ENCODE peak calls at places on chromosome 11, in five cellular contexts. O is neural progenitor cell, S is endodermal cell, Z is cardiac fibroblast, J is Peyer's patch. W is an unnamed sample.

GRCh38 chr11:95044010-95044409 is 5.2 kb upstream of the KDM4F start:
- DNase-seq in Z (no peak), J (no peak), O (no peak), S (no peak), W (peak; percentile 51)

GRCh38 chr11:61516675-61517516 is 8.3 kb downstream of the LRRC10B start:
- DNase-seq in S (peak; percentile 88), O (peak; percentile 87), J (no peak), Z (peak; percentile 28), W (peak; percentile 42)

GRCh38 chr11:78149646-78150045 is 10.2 kb upstream of the ALG8 start:
- DNase-seq in S (no peak), O (no peak), Z (peak; percentile 85), J (no peak), W (peak; percentile 66)

GRCh38 chr11:86742436-86742805 is 57.9 kb upstream of the PRSS23 start:
- DNase-seq in Z (no peak), O (no peak), S (no peak), J (no peak), W (no peak)

GRCh38 chr11:8297781-8298440 is 34.2 kb upstream of the LMO1 start:
- DNase-seq in S (peak; percentile 11), O (no peak), Z (no peak), J (peak; percentile 24), W (no peak)

GRCh38 chr11:985435-985834 is 51.1 kb downstream of the MUC6 start:
- DNase-seq in J (no peak), S (no peak), O (no peak), Z (no peak), W (no peak)

GRCh38 chr11:3146612-3147256 is 18.4 kb downstream of the OSBPL5 start:
- DNase-seq in J (no peak), O (no peak), Z (peak; percentile 48), S (no peak), W (peak; percentile 74)

GRCh38 chr11:31531293-31531692 is 21.7 kb downstream of the ELP4 start:
- DNase-seq in O (no peak), Z (no peak), J (no peak), S (no peak), W (no peak)

GRCh38 chr11:65555693-65556231 is 2.4 kb downstream of the LTBP3 start:
- DNase-seq in Z (peak; percentile 82), J (peak; percentile 65), O (no peak), S (no peak), W (peak; percentile 80)

GRCh38 chr11:69102732-69103615 is 52.8 kb upstream of the SMIM38 start:
- DNase-seq in Z (no peak), S (peak; percentile 78), J (no peak), O (peak; percentile 64), W (no peak)

GRCh38 chr11:12289667-12290476 is 87.5 kb upstream of the PARVA start:
- DNase-seq in S (no peak), J (no peak), O (no peak), Z (no peak), W (no peak)

GRCh38 chr11:125091247-125091876 is 20.1 kb downstream of the TMEM218 start:
- DNase-seq in O (peak; percentile 89), Z (peak; percentile 86), S (peak; percentile 87), J (no peak), W (peak; percentile 78)

GRCh38 chr11:1158681-1159525 is 1.1 kb downstream of the MUC5AC start:
- DNase-seq in J (peak; percentile 19), S (peak; percentile 36), Z (no peak), O (no peak), W (no peak)

GRCh38 chr11:37230865-37231264 is 632.8 kb upstream of the RAG2 start:
- DNase-seq in O (no peak), S (no peak), Z (no peak), J (no peak), W (no peak)
- TF ChIP-seq CTCF in O (peak; percentile 36), S (peak; percentile 71), Z (no peak), J (no peak), W (no peak)

GRCh38 chr11:43573233-43573632 is 107.3 kb upstream of the HSD17B12 start:
- DNase-seq in J (no peak), S (peak; percentile 84), O (peak; percentile 79), Z (peak; percentile 19), W (no peak)
- TF ChIP-seq CTCF in J (no peak), S (peak; percentile 89), O (peak; percentile 84), Z (peak; percentile 73), W (peak; percentile 49)

GRCh38 chr11:63274776-63275175 is 31.4 kb upstream of the SLC22A25 start:
- DNase-seq in S (no peak), Z (no peak), O (no peak), J (no peak), W (no peak)

GRCh38 chr11:63282579-63282978 is 39.2 kb upstream of the SLC22A25 start:
- DNase-seq in O (no peak), J (no peak), S (no peak), Z (no peak), W (no peak)

GRCh38 chr11:63280920-63281319 is 37.5 kb upstream of the SLC22A25 start:
- DNase-seq in O (no peak), J (no peak), S (no peak), Z (no peak), W (no peak)

GRCh38 chr11:63273685-63274084 is 30.3 kb upstream of the SLC22A25 start:
- DNase-seq in J (no peak), O (no peak), S (no peak), Z (no peak), W (no peak)

GRCh38 chr11:63277345-63277943 is 34.0 kb upstream of the SLC22A25 start:
- DNase-seq in J (no peak), O (no peak), Z (no peak), S (no peak), W (no peak)
- TF ChIP-seq CTCF in J (no peak), O (no peak), Z (peak; percentile 3), S (peak; percentile 36), W (no peak)

DNA sequence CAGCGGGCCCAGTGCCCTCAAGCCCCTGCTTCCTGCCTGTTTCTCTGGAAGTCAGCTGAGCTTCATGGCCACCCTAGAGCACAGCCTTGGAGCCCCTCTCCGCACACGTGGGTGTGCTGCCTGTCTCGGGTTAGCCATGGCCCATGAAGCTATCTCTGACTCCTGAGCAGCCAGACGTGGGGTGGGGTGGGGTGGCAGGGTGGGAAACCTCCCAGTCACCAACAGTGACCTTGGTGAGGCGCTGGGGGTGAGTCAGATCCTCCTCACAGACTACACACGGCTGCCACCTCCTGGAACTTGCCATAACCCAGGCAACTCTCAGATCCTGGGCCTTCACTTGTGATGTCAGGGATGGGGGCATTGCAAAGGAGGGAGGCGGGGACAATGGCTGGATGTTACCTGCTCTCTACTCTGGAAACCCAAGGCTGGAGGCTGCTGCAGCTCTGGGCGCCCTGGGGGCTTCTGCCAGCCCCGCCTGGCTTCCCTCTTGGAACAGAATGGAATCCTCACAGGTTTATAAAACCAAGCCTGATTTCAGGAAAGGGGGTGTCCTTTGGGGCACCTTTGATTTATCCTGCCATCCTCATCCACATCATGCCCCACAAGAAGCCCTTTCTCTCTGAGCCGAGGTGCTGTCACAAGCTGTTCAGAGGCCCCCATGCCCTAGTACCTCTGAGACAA is 88.4 kb downstream of the SNX19 start:
- DNase-seq in J (peak; percentile 56), Z (peak; percentile 88), O (peak; percentile 77), S (peak; percentile 95), W (peak; percentile 81)
- TF ChIP-seq CTCF in J (no peak), Z (peak; percentile 84), O (peak; percentile 59), S (peak; percentile 82), W (peak; percentile 71)

DNA sequence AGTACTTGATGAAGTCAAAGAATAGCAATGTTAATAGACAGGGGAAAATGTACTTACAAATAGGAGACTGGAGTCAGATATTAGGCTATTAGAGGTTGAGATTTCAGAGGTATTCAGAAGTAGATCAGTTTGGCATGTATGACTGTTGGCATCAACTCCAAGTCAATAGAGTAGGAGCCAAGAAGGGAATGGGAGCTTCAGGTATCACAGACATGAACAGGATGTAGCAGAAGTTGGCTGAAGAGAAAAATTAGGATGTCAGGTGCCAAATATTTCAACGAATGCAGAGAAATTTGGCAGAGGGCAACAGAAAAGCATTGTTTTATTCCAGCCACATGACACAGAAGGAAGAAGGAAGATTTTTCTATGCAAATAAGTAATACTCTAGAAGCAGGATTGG is 69.7 kb downstream of the GLYATL1 start:
- DNase-seq in S (no peak), O (no peak), J (no peak), Z (no peak), W (no peak)
- TF ChIP-seq CTCF in S (no peak), O (no peak), J (no peak), Z (no peak), W (no peak)

DNA sequence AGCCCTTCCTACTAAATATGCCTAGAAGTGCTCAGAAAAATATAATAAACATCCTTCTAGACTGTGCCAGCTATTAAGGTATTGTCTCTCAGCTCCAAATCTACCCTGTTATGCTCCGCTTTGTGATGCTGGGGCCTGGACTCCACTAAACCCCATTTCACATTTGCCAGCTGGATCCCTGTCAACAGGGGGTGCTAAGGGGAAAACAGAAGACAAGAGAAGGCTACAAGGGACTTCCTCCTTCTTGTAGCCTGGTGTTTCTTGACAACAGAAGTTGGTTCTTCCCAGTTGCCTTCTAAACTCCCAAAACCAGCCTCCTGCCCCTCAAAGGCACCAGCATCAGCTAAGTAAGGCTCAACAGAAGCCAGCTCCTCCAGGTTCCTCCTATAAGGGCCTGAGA is 5.2 kb downstream of the NUMA1 start:
- DNase-seq in S (peak; percentile 66), J (no peak), Z (peak; percentile 26), O (peak; percentile 26), W (peak; percentile 20)
- TF ChIP-seq CTCF in S (peak; percentile 58), J (no peak), Z (no peak), O (peak; percentile 19), W (peak; percentile 39)

GRCh38 chr11:76695133-76695532 is 24.6 kb upstream of the LRRC32 start:
- DNase-seq in S (no peak), O (no peak), Z (no peak), J (no peak), W (no peak)
- TF ChIP-seq CTCF in S (peak; percentile 38), O (peak; percentile 27), Z (no peak), J (no peak), W (peak; percentile 10)

GRCh38 chr11:133504906-133505305 is 27.4 kb downstream of the OPCML start:
- DNase-seq in Z (no peak), S (no peak), O (no peak), J (no peak), W (no peak)

GRCh38 chr11:133506551-133507094 is 25.7 kb downstream of the OPCML start:
- DNase-seq in S (no peak), O (no peak), Z (no peak), J (no peak), W (no peak)

GRCh38 chr11:133503776-133504175 is 28.5 kb downstream of the OPCML start:
- DNase-seq in Z (no peak), S (no peak), O (no peak), J (no peak), W (no peak)

GRCh38 chr11:133507185-133507584 is 25.1 kb downstream of the OPCML start:
- DNase-seq in Z (no peak), O (no peak), J (no peak), S (no peak), W (no peak)

DNA sequence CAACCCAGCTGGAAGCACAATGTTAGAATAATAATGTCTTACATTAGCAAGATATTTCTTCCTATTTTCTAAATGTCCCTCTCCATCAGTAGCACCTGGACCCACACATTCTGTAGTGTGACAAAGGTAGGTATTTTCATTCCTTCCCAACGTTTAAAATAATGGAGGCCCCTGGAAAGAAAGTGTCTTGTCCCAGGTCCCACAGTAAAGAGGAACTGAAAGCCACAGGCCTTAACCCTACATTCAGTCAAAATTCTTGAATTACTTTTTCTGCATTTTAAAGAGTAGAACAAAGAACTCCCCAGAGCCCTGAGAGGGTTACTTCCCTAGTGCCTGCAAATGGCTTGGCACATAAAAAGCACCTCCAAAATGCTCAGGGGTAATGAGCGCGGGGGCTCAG is 26.3 kb downstream of the OPCML start:
- DNase-seq in S (no peak), O (peak; percentile 48), J (no peak), Z (no peak), W (no peak)
- TF ChIP-seq CTCF in S (no peak), O (no peak), J (no peak), Z (no peak), W (no peak)